ENCODE peak calls at places on chromosome 12, in seven cellular contexts. A is SK-N-MC, Q is GM23338, C is transverse colon, F is stomach, M is spleen, E is Panc1. S is an unnamed sample.

GRCh38 chr12:7017870-7018349 is 366 bp downstream of the LPCAT3 start:
- DNase-seq in A (peak; percentile 6), Q (no peak), C (peak; percentile 50), F (peak; percentile 29), M (no peak), E (no peak), S (no peak)

GRCh38 chr12:113424915-113425823 is 3.0 kb downstream of the SDSL start:
- DNase-seq in A (no peak), Q (peak; percentile 71), C (peak; percentile 62), F (peak; percentile 61), M (peak; percentile 80), E (no peak), S (no peak)

GRCh38 chr12:76006028-76006916 is 25.3 kb downstream of the PHLDA1 start:
- DNase-seq in A (no peak), Q (no peak), C (no peak), F (no peak), M (no peak), E (no peak), S (no peak)

GRCh38 chr12:15778126-15778525 is 11.1 kb downstream of the EPS8 start:
- DNase-seq in A (no peak), Q (no peak), C (no peak), F (no peak), M (no peak), E (no peak), S (no peak)

GRCh38 chr12:116406529-116406928 is 129.0 kb upstream of the MED13L start:
- DNase-seq in A (peak; percentile 94), Q (peak; percentile 65), C (peak; percentile 69), F (peak; percentile 48), M (peak; percentile 77), E (no peak), S (no peak)

GRCh38 chr12:94768398-94769039 is 118.2 kb upstream of the TMCC3 start:
- DNase-seq in A (no peak), Q (no peak), C (peak; percentile 31), F (no peak), M (no peak), E (no peak), S (no peak)

GRCh38 chr12:105506678-105507310 is 176.3 kb downstream of the C12orf75 start:
- DNase-seq in A (no peak), Q (no peak), C (no peak), F (no peak), M (no peak), E (no peak), S (no peak)

GRCh38 chr12:80472912-80473500 is 29.0 kb downstream of the PTPRQ start:
- DNase-seq in A (peak; percentile 72), Q (peak; percentile 68), C (no peak), F (no peak), M (no peak), E (peak; percentile 2), S (no peak)

GRCh38 chr12:130826151-130826801 is 12.8 kb downstream of the STX2 start:
- DNase-seq in A (no peak), Q (peak; percentile 87), C (peak; percentile 53), F (no peak), M (peak; percentile 83), E (no peak), S (peak; percentile 41)

GRCh38 chr12:6839482-6840201 is 1.1 kb upstream of the GNB3 start:
- DNase-seq in A (no peak), Q (peak; percentile 80), C (peak; percentile 77), F (peak; percentile 44), M (peak; percentile 86), E (no peak), S (peak; percentile 78)

GRCh38 chr12:131106542-131106941 is 152.8 kb downstream of the ADGRD1 start:
- DNase-seq in A (no peak), Q (no peak), C (no peak), F (no peak), M (peak; percentile 63), E (no peak), S (no peak)

GRCh38 chr12:29782821-29783772 is 645 bp downstream of the TMTC1 start:
- DNase-seq in A (no peak), Q (peak; percentile 65), C (no peak), F (peak; percentile 28), M (peak; percentile 87), E (no peak), S (no peak)

GRCh38 chr12:104793280-104793679 is 164.8 kb downstream of the SLC41A2 start:
- DNase-seq in A (no peak), Q (no peak), C (no peak), F (no peak), M (no peak), E (no peak), S (no peak)

GRCh38 chr12:104519190-104519857 is 62.6 kb downstream of the CHST11 start:
- DNase-seq in A (no peak), Q (no peak), C (no peak), F (no peak), M (no peak), E (no peak), S (no peak)

GRCh38 chr12:121770802-121771625 is 22.5 kb downstream of the RHOF start:
- DNase-seq in A (no peak), Q (no peak), C (no peak), F (no peak), M (no peak), E (no peak), S (no peak)

GRCh38 chr12:122738561-122738960 is 7.9 kb upstream of the HCAR1 start:
- DNase-seq in A (no peak), Q (no peak), C (no peak), F (no peak), M (no peak), E (no peak), S (no peak)

GRCh38 chr12:31278445-31279242 is 47.3 kb downstream of the SINHCAF start:
- DNase-seq in A (no peak), Q (no peak), C (no peak), F (no peak), M (no peak), E (no peak), S (no peak)
- TF ChIP-seq POLR2AphosphoS5 in A (no peak), Q (no peak), C (no peak), F (no peak), M (no peak), E (no peak), S (no peak)

GRCh38 chr12:114661245-114661644 is 22.7 kb downstream of the TBX3 start:
- DNase-seq in A (no peak), Q (no peak), C (no peak), F (no peak), M (no peak), E (no peak), S (no peak)
- TF ChIP-seq POLR2AphosphoS5 in A (no peak), Q (no peak), C (no peak), F (no peak), M (no peak), E (no peak), S (no peak)

GRCh38 chr12:56119361-56119796 is 1.3 kb downstream of the ZC3H10 start:
- DNase-seq in A (peak; percentile 63), Q (peak; percentile 97), C (peak; percentile 78), F (peak; percentile 63), M (no peak), E (no peak), S (no peak)
- TF ChIP-seq POLR2AphosphoS5 in A (no peak), Q (no peak), C (peak; percentile 22), F (peak; percentile 69), M (no peak), E (no peak), S (no peak)

DNA sequence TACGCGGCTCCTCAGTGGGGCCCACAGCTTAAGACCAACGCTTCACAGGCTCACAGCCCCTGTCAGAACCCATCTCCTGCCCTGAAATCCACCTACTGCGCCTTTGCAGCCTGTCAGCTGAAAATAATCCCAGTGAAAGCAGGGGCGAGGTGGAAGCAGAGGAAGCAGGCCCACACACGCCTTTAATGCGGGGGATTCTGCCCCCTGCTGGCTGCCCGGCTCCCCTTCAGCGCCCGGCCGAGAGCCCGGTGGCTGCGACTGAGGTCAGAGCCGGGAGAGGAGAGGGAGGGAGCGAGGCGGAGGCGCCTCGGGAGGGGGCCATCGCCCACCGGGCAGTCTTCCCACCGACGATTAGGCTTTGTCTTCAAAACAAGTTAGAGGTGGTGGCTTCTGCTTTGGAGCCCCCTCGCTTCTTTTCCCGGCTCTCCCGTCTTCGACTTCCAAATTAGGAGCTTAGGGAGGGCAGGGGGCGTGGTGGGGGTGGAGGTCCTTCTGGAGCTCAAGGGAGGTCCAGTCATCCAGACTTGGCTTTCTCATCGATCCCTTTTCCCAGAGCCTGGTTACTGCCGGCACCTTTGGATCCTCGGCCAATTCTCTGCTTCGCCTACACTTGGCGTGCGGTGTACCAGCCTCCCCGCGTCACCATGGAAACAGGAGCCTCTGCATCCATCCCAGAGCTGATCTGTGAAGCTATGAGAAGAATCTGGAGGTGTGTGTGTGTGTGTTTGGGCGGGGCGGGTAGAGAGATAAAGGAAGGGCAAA is 25.2 kb upstream of the RND1 start:
- DNase-seq in A (no peak), Q (peak; percentile 93), C (peak; percentile 82), F (peak; percentile 89), M (peak; percentile 90), E (peak; percentile 35), S (peak; percentile 53)
- TF ChIP-seq POLR2AphosphoS5 in A (no peak), Q (no peak), C (no peak), F (no peak), M (peak; percentile 46), E (no peak), S (no peak)

DNA sequence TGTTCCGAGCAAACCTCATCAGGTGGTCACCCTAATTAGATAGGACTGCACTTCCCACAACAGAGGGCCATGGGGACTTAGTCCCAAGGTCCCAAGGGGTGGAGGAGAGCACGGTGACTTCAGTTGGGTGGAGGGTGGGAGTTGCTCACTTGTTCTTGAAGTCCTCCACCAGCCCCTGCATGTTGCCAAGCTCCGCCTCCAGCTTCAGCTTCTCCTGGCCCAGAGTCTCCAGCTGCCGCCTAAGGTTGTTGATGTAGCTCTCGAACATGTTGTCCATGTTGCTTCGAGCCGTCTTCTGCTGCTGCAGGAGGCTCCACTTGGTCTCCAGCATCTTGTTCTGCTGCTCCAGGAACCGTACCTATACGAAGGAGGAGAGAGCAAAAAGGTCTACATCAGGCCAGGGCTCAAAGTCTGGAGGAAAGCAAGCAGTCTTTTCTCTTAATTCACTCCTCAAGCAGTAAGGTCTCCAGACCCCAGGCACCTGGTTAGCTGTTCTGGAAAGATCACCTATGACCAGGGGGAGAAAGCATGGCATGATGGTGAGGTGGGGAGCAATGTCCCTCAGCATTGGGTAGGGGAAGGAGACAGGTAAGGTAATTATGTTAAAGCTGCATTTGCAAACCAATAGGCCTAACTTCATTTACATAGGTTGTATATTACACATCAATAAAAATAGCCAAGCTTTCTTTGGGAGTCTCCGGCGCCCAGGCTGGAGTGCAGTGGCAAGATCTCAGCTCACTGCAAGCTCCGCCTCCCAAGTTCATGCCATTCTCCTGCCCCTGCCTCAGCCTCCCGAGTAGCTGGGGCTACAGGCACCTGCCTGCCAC is 2.9 kb downstream of the KRT8 start:
- DNase-seq in A (no peak), Q (no peak), C (peak; percentile 52), F (no peak), M (no peak), E (no peak), S (no peak)
- TF ChIP-seq POLR2AphosphoS5 in A (no peak), Q (no peak), C (peak; percentile 47), F (no peak), M (no peak), E (no peak), S (no peak)

S was measured in GM12891.